ENCODE peak calls at places on chromosomes 13 and 19, in eight cellular contexts. Z is anterior cingulate cortex; L is SK-MEL-5; T is epithelial cell of esophagus; P is stimulated activated CD4-positive, alpha-beta T cell treated with anti-CD3 and anti-CD28 coated beads, Interleukin-1b, Interleukin-23, amount 100 ng/mL, for 1 hour; N is NCI-H345; R is brain microvascular endothelial cell; D is SK-N-SH. W is an unnamed sample.

GRCh38 chr19:6056801-6057650 is 53.3 kb downstream of the RFX2 start:
- DNase-seq in Z (peak), L (no peak), T (peak), P (no peak), N (peak), R (peak), D (no peak), W (peak)

GRCh38 chr19:46297700-46298476 is 1.0 kb downstream of the HIF3A start:
- DNase-seq in Z (peak), L (no peak), T (no peak), P (no peak), N (peak), R (no peak), D (peak), W (peak)

GRCh38 chr13:108629353-108629752 is at the start of gene MYO16:
- DNase-seq in Z (no peak), L (no peak), T (no peak), P (no peak), N (no peak), R (no peak), D (no peak), W (no peak)

GRCh38 chr13:103229674-103230073 is 163.5 kb upstream of the SLC10A2 start:
- DNase-seq in Z (no peak), L (no peak), T (no peak), P (no peak), N (no peak), R (no peak), D (no peak), W (no peak)

GRCh38 chr19:2756477-2756876 is 16.7 kb upstream of the SLC39A3 start:
- DNase-seq in Z (no peak), L (no peak), T (no peak), P (no peak), N (no peak), R (no peak), D (no peak), W (no peak)

GRCh38 chr13:64332048-64332447 is 2898.1 kb downstream of the PCDH9 start:
- DNase-seq in Z (no peak), L (no peak), T (no peak), P (no peak), N (peak), R (no peak), D (peak), W (no peak)

GRCh38 chr13:68727788-68728187 is 1379.8 kb upstream of the ATXN8OS start:
- DNase-seq in Z (no peak), L (no peak), T (no peak), P (no peak), N (peak), R (no peak), D (no peak), W (no peak)

GRCh38 chr13:42333613-42334328 is 61.8 kb downstream of the AKAP11 start:
- DNase-seq in Z (no peak), L (peak), T (peak), P (no peak), N (no peak), R (peak), D (no peak), W (peak)

GRCh38 chr19:3047307-3048189 is 14.7 kb downstream of the TLE5 start:
- DNase-seq in Z (no peak), L (peak), T (peak), P (peak), N (peak), R (peak), D (peak), W (peak)

GRCh38 chr13:65594255-65594654 is 1635.9 kb downstream of the PCDH9 start:
- DNase-seq in Z (no peak), L (no peak), T (no peak), P (no peak), N (no peak), R (peak), D (peak), W (no peak)

GRCh38 chr13:102369303-102369702 is 32.5 kb downstream of the FGF14 start:
- DNase-seq in Z (no peak), L (no peak), T (peak), P (no peak), N (peak), R (no peak), D (no peak), W (no peak)

GRCh38 chr19:55472463-55472862 is 4.0 kb upstream of the ZNF628 start:
- DNase-seq in Z (no peak), L (no peak), T (peak), P (no peak), N (no peak), R (peak), D (no peak), W (no peak)

GRCh38 chr13:55394470-55394869 is 1746.2 kb upstream of the PRR20A start:
- DNase-seq in Z (no peak), L (no peak), T (no peak), P (no peak), N (no peak), R (no peak), D (no peak), W (no peak)

GRCh38 chr13:112943309-112944125 is 25.5 kb upstream of the MCF2L start:
- DNase-seq in Z (peak), L (no peak), T (peak), P (no peak), N (peak), R (no peak), D (peak), W (no peak)

GRCh38 chr19:43895727-43896126 is 39.4 kb downstream of the ZNF45 start:
- DNase-seq in Z (no peak), L (no peak), T (no peak), P (no peak), N (no peak), R (no peak), D (no peak), W (no peak)

GRCh38 chr19:37893845-37894575 is 12.4 kb downstream of the WDR87 start:
- DNase-seq in Z (no peak), L (no peak), T (no peak), P (no peak), N (no peak), R (no peak), D (no peak), W (no peak)

GRCh38 chr19:6239401-6239844 is 40.4 kb downstream of the MLLT1 start:
- DNase-seq in Z (no peak), L (no peak), T (peak), P (no peak), N (no peak), R (no peak), D (peak), W (peak)

GRCh38 chr19:10112895-10113591 is 1.6 kb downstream of the P2RY11 start:
- DNase-seq in Z (no peak), L (peak), T (peak), P (peak), N (peak), R (no peak), D (peak), W (no peak)

GRCh38 chr19:38055655-38056521 is 148.9 kb downstream of the SIPA1L3 start:
- DNase-seq in Z (no peak), L (no peak), T (no peak), P (no peak), N (peak), R (no peak), D (no peak), W (no peak)

GRCh38 chr13:30061217-30061616 is 210.8 kb upstream of the UBL3 start:
- DNase-seq in Z (no peak), L (no peak), T (no peak), P (no peak), N (no peak), R (no peak), D (no peak), W (no peak)

GRCh38 chr19:18229474-18229873 is 3.2 kb upstream of the PDE4C start:
- DNase-seq in Z (no peak), L (peak), T (no peak), P (no peak), N (no peak), R (no peak), D (no peak), W (no peak)